ENCODE peak calls at places on chromosome 1, in ten cellular contexts. O is fibroblast of gingiva; T is natural killer cell; P is NCI-H2171; I is mucosa of descending colon; C is stimulated activated CD8-positive, alpha-beta memory T cell treated with anti-CD3 and anti-CD28 coated beads, Interleukin-15, amount 100 ng/mL, for 4 hours; V is germinal center; U is ELR; W is NCI-H2081; Y is activated gamma-delta T cell treated with Interleukin-2 at 50 U/mL for 16 hours. H is an unnamed sample.

GRCh38 chr1:21378705-21379494 is 61.0 kb upstream of the NBPF3 start:
- DNase-seq in U (no peak), T (no peak), V (no peak), I (no peak), Y (no peak), O (no peak), W (peak), C (no peak), P (no peak), H (no peak)

GRCh38 chr1:49102752-49103151 is 326.1 kb upstream of the BEND5 start:
- DNase-seq in I (no peak), T (no peak), P (no peak), O (peak), V (no peak), C (no peak), W (no peak), U (peak), Y (no peak), H (peak)

GRCh38 chr1:41853907-41854306 is 64.8 kb downstream of the HIVEP3 start:
- DNase-seq in T (no peak), U (no peak), Y (no peak), W (no peak), O (no peak), I (no peak), P (no peak), C (no peak), V (no peak), H (no peak)

GRCh38 chr1:21295059-21295401 is 4.8 kb upstream of the ECE1 start:
- DNase-seq in W (no peak), P (no peak), O (no peak), U (peak), C (no peak), Y (peak), V (no peak), I (no peak), T (peak), H (no peak)

GRCh38 chr1:38662141-38662540 is 197.4 kb downstream of the RRAGC start:
- DNase-seq in C (no peak), Y (no peak), I (no peak), O (no peak), W (no peak), T (no peak), U (no peak), V (no peak), P (no peak), H (no peak)

GRCh38 chr1:161215079-161215478 is at the start of gene FCER1G:
- DNase-seq in I (peak), V (no peak), O (no peak), T (no peak), C (no peak), W (no peak), U (no peak), Y (no peak), P (no peak), H (no peak)

GRCh38 chr1:17375651-17376050 is 3.7 kb downstream of the PADI6 start:
- DNase-seq in W (no peak), V (no peak), Y (no peak), P (no peak), O (no peak), T (no peak), I (no peak), U (no peak), C (no peak), H (no peak)

GRCh38 chr1:9346566-9346965 is 53.9 kb downstream of the SPSB1 start:
- DNase-seq in Y (no peak), W (peak), I (no peak), O (no peak), P (no peak), U (no peak), V (no peak), T (no peak), C (no peak), H (no peak)

GRCh38 chr1:151547119-151547899 is 7.2 kb downstream of the TUFT1 start:
- DNase-seq in T (no peak), C (no peak), W (no peak), I (peak), P (no peak), O (peak), U (peak), V (no peak), Y (no peak), H (peak)

GRCh38 chr1:209409786-209410185 is 173.7 kb upstream of the CAMK1G start:
- DNase-seq in V (no peak), U (peak), W (no peak), T (no peak), O (peak), I (no peak), C (no peak), Y (no peak), P (no peak), H (peak)

GRCh38 chr1:22221233-22221780 is 78.4 kb upstream of the WNT4 start:
- DNase-seq in C (no peak), O (no peak), T (no peak), U (no peak), I (no peak), Y (no peak), P (no peak), W (no peak), V (no peak), H (no peak)

GRCh38 chr1:109761227-109762038 is 2.3 kb downstream of the EPS8L3 start:
- DNase-seq in O (no peak), U (no peak), W (no peak), T (peak), I (no peak), V (no peak), Y (no peak), P (no peak), C (no peak), H (no peak)

GRCh38 chr1:55129194-55129728 is 85.9 kb downstream of the USP24 start:
- DNase-seq in I (no peak), Y (no peak), W (no peak), P (no peak), T (no peak), U (peak), V (no peak), C (no peak), O (peak), H (peak)

GRCh38 chr1:41663671-41664400 is 179.4 kb upstream of the EDN2 start:
- DNase-seq in C (no peak), O (no peak), W (no peak), V (no peak), T (no peak), I (no peak), U (no peak), P (no peak), Y (no peak), H (no peak)

GRCh38 chr1:63922848-63923247 is 149.0 kb downstream of the ROR1 start:
- DNase-seq in C (no peak), W (no peak), U (no peak), T (no peak), P (no peak), O (no peak), V (no peak), I (no peak), Y (no peak), H (no peak)

GRCh38 chr1:163399976-163400375 is 78.2 kb downstream of the NUF2 start:
- DNase-seq in C (no peak), V (no peak), U (no peak), P (no peak), Y (no peak), O (no peak), I (no peak), T (no peak), W (peak), H (no peak)

GRCh38 chr1:164743991-164744390 is 185.0 kb downstream of the PBX1 start:
- DNase-seq in W (no peak), V (no peak), P (no peak), U (no peak), C (no peak), I (no peak), T (no peak), Y (no peak), O (peak), H (no peak)

GRCh38 chr1:41915786-41916571 is 2.7 kb downstream of the HIVEP3 start:
- DNase-seq in V (no peak), W (peak), C (no peak), U (no peak), T (no peak), Y (peak), O (no peak), I (no peak), P (peak), H (no peak)

GRCh38 chr1:246214708-246215504 is 292.2 kb downstream of the SMYD3 start:
- DNase-seq in I (no peak), C (no peak), U (peak), O (peak), P (no peak), V (peak), T (no peak), Y (no peak), W (peak), H (peak)

GRCh38 chr1:91404151-91405012 is at the start of gene HFM1:
- DNase-seq in Y (peak), I (peak), T (peak), C (peak), P (peak), W (peak), O (peak), V (peak), U (peak), H (peak)

GRCh38 chr1:15260418-15261154 is 13.6 kb downstream of the FHAD1 start:
- DNase-seq in C (no peak), W (no peak), T (no peak), O (no peak), V (no peak), P (no peak), U (peak), I (no peak), Y (no peak), H (no peak)

GRCh38 chr1:94983343-94983742 is 56.4 kb upstream of the CNN3 start:
- DNase-seq in V (no peak), C (no peak), I (no peak), T (no peak), O (peak), U (peak), P (no peak), Y (no peak), W (no peak), H (peak)

GRCh38 chr1:202600432-202601041 is 109.7 kb downstream of the SYT2 start:
- DNase-seq in Y (no peak), O (no peak), P (no peak), T (no peak), C (no peak), W (no peak), U (no peak), V (no peak), I (no peak), H (no peak)

GRCh38 chr1:1419812-1420653 is 1.0 kb downstream of the ANKRD65 start:
- DNase-seq in O (no peak), T (no peak), C (no peak), V (peak), I (peak), P (no peak), Y (no peak), W (peak), U (no peak), H (peak)

GRCh38 chr1:61287014-61287413 is 204.7 kb downstream of the NFIA start:
- DNase-seq in C (no peak), T (no peak), U (peak), W (no peak), P (no peak), V (no peak), I (no peak), Y (no peak), O (peak), H (peak)

GRCh38 chr1:6380037-6380436 is 13.5 kb downstream of the ACOT7 start:
- DNase-seq in O (no peak), V (no peak), C (no peak), T (no peak), U (no peak), P (no peak), Y (no peak), W (no peak), I (peak), H (no peak)

GRCh38 chr1:102891868-102892625 is 216.3 kb downstream of the COL11A1 start:
- DNase-seq in V (no peak), C (no peak), W (no peak), T (no peak), I (no peak), P (no peak), Y (no peak), U (peak), O (peak), H (peak)

GRCh38 chr1:43835141-43836021 is 98.2 kb upstream of the ARTN start:
- DNase-seq in P (no peak), U (peak), W (no peak), I (no peak), Y (no peak), V (no peak), C (no peak), O (peak), T (no peak), H (peak)

H was measured in adipocyte.